ENCODE peak calls at places on chromosomes 11 and 22, in seven cellular contexts. M is IMR-90, X is trophoblast cell, S is H9, U is mesendoderm, V is neuronal stem cell, Z is H1. T is an unnamed sample.

GRCh38 chr22:49810363-49811013 is 17.2 kb downstream of the BRD1 start:
- DNase-seq in M (peak), X (no peak), S (no peak), U (no peak), V (no peak), Z (no peak), T (peak)

GRCh38 chr11:86606270-86606848 is 66.1 kb downstream of the ME3 start:
- DNase-seq in M (no peak), X (no peak), S (no peak), U (no peak), V (no peak), Z (no peak), T (peak)

GRCh38 chr11:35145249-35145648 is 6.3 kb downstream of the CD44 start:
- DNase-seq in M (peak), X (no peak), S (no peak), U (no peak), V (no peak), Z (no peak), T (peak)

GRCh38 chr22:30859714-30860095 is 108.9 kb downstream of the MORC2 start:
- DNase-seq in M (no peak), X (no peak), S (no peak), U (no peak), V (no peak), Z (no peak), T (no peak)

GRCh38 chr22:26321469-26321913 is 107.6 kb upstream of the ASPHD2 start:
- DNase-seq in M (peak), X (peak), S (no peak), U (peak), V (no peak), Z (no peak), T (peak)

GRCh38 chr22:37154925-37155712 is 5.4 kb upstream of the IL2RB start:
- DNase-seq in M (no peak), X (peak), S (no peak), U (peak), V (no peak), Z (no peak), T (peak)

GRCh38 chr11:121464352-121464946 is 11.7 kb upstream of the SORL1-AS1 start:
- DNase-seq in M (peak), X (peak), S (peak), U (peak), V (no peak), Z (no peak), T (peak)

GRCh38 chr11:58525037-58525614 is 17.2 kb upstream of the OR5B21 start:
- DNase-seq in M (no peak), X (no peak), S (no peak), U (peak), V (no peak), Z (no peak), T (no peak)

GRCh38 chr11:77381749-77382693 is 80.5 kb upstream of the GDPD4 start:
- DNase-seq in M (peak), X (no peak), S (no peak), U (no peak), V (no peak), Z (no peak), T (peak)

GRCh38 chr11:134159652-134160051 is 64.1 kb downstream of the NCAPD3 start:
- DNase-seq in M (no peak), X (no peak), S (no peak), U (no peak), V (no peak), Z (no peak), T (no peak)

GRCh38 chr11:17102447-17102846 is 25.0 kb upstream of the RPS13 start:
- DNase-seq in M (no peak), X (no peak), S (no peak), U (no peak), V (no peak), Z (no peak), T (no peak)

GRCh38 chr11:31366795-31367194 is 2.7 kb downstream of the DCDC1 start:
- DNase-seq in M (no peak), X (no peak), S (no peak), U (no peak), V (no peak), Z (no peak), T (no peak)

GRCh38 chr11:16193897-16194381 is 162.4 kb downstream of the SOX6 start:
- DNase-seq in M (peak), X (no peak), S (no peak), U (no peak), V (no peak), Z (no peak), T (no peak)

GRCh38 chr11:33874910-33875490 is 16.9 kb downstream of the LMO2 start:
- DNase-seq in M (no peak), X (no peak), S (no peak), U (no peak), V (no peak), Z (no peak), T (no peak)

GRCh38 chr11:69155302-69156198 is at the start of gene SMIM38:
- DNase-seq in M (no peak), X (no peak), S (no peak), U (no peak), V (no peak), Z (no peak), T (no peak)

GRCh38 chr22:19385221-19385906 is 46.2 kb downstream of the HIRA start:
- DNase-seq in M (no peak), X (no peak), S (no peak), U (no peak), V (no peak), Z (no peak), T (no peak)

GRCh38 chr22:23772315-23773246 is at the start of gene MMP11:
- DNase-seq in M (no peak), X (peak), S (peak), U (peak), V (no peak), Z (no peak), T (peak)

GRCh38 chr11:1922411-1923113 is 3.1 kb downstream of the TNNT3 start:
- DNase-seq in M (no peak), X (no peak), S (no peak), U (no peak), V (no peak), Z (no peak), T (no peak)

GRCh38 chr22:50074551-50075042 is 10.6 kb downstream of the MLC1 start:
- DNase-seq in M (no peak), X (no peak), S (peak), U (peak), V (no peak), Z (no peak), T (no peak)

GRCh38 chr22:17853066-17853465 is 78.8 kb upstream of the BID start:
- DNase-seq in M (no peak), X (no peak), S (no peak), U (no peak), V (no peak), Z (no peak), T (no peak)

GRCh38 chr22:49269928-49270327 is 557.7 kb downstream of the BRD1 start:
- DNase-seq in M (no peak), X (no peak), S (peak), U (peak), V (peak), Z (no peak), T (no peak)

GRCh38 chr11:1714908-1715885 is 18.2 kb downstream of the KRTAP5-6 start:
- DNase-seq in M (no peak), X (no peak), S (peak), U (no peak), V (no peak), Z (no peak), T (no peak)

GRCh38 chr11:44957051-44957515 is 6.4 kb upstream of the TP53I11 start:
- DNase-seq in M (no peak), X (no peak), S (no peak), U (no peak), V (no peak), Z (no peak), T (no peak)

GRCh38 chr11:134510171-134510570 is 98.1 kb upstream of the B3GAT1 start:
- DNase-seq in M (no peak), X (no peak), S (no peak), U (no peak), V (no peak), Z (no peak), T (no peak)

GRCh38 chr11:69562302-69562701 is 78.7 kb upstream of the CCND1 start:
- DNase-seq in M (no peak), X (no peak), S (no peak), U (no peak), V (no peak), Z (no peak), T (no peak)

GRCh38 chr22:45884201-45885067 is 92.5 kb downstream of the WNT7B start:
- DNase-seq in M (no peak), X (no peak), S (peak), U (no peak), V (no peak), Z (no peak), T (no peak)

GRCh38 chr11:71178076-71178475 is 74.3 kb downstream of the SHANK2 start:
- DNase-seq in M (no peak), X (no peak), S (no peak), U (no peak), V (no peak), Z (no peak), T (peak)

GRCh38 chr11:102110761-102111010 is 439 bp downstream of the YAP1 start:
- DNase-seq in M (no peak), X (no peak), S (no peak), U (no peak), V (peak), Z (no peak), T (no peak)

GRCh38 chr11:102114032-102114431 is 3.8 kb downstream of the YAP1 start:
- DNase-seq in M (peak), X (no peak), S (no peak), U (peak), V (no peak), Z (no peak), T (peak)

GRCh38 chr11:102111011-102111786 is 952 bp downstream of the YAP1 start:
- DNase-seq in M (peak), X (peak), S (peak), U (peak), V (peak), Z (peak), T (peak)

GRCh38 chr11:102111787-102112653 is 1.8 kb downstream of the YAP1 start:
- DNase-seq in M (peak), X (peak), S (no peak), U (no peak), V (no peak), Z (peak), T (peak)

GRCh38 chr11:102112654-102112926 is 2.3 kb downstream of the YAP1 start:
- DNase-seq in M (no peak), X (no peak), S (no peak), U (peak), V (no peak), Z (no peak), T (no peak)
- H3K18ac ChIP-seq in M (peak), X (no peak), S (no peak), U (peak), V (no peak), Z (no peak), T (no peak)

GRCh38 chr11:66056541-66056940 is 4.4 kb downstream of the SF3B2 start:
- DNase-seq in M (no peak), X (no peak), S (no peak), U (no peak), V (no peak), Z (no peak), T (no peak)

GRCh38 chr11:66051371-66051765 is 796 bp upstream of the SF3B2 start:
- DNase-seq in M (no peak), X (no peak), S (no peak), U (no peak), V (no peak), Z (no peak), T (no peak)

GRCh38 chr11:66052664-66052982 is 459 bp downstream of the SF3B2 start:
- DNase-seq in M (no peak), X (no peak), S (no peak), U (no peak), V (no peak), Z (no peak), T (no peak)

GRCh38 chr11:66051766-66052663 is at the start of gene SF3B2:
- DNase-seq in M (peak), X (peak), S (peak), U (peak), V (peak), Z (peak), T (peak)

GRCh38 chr11:66055021-66055420 is 2.9 kb downstream of the SF3B2 start:
- DNase-seq in M (no peak), X (no peak), S (no peak), U (no peak), V (no peak), Z (no peak), T (no peak)
- H3K18ac ChIP-seq in M (no peak), X (no peak), S (no peak), U (no peak), V (no peak), Z (no peak), T (no peak)

DNA sequence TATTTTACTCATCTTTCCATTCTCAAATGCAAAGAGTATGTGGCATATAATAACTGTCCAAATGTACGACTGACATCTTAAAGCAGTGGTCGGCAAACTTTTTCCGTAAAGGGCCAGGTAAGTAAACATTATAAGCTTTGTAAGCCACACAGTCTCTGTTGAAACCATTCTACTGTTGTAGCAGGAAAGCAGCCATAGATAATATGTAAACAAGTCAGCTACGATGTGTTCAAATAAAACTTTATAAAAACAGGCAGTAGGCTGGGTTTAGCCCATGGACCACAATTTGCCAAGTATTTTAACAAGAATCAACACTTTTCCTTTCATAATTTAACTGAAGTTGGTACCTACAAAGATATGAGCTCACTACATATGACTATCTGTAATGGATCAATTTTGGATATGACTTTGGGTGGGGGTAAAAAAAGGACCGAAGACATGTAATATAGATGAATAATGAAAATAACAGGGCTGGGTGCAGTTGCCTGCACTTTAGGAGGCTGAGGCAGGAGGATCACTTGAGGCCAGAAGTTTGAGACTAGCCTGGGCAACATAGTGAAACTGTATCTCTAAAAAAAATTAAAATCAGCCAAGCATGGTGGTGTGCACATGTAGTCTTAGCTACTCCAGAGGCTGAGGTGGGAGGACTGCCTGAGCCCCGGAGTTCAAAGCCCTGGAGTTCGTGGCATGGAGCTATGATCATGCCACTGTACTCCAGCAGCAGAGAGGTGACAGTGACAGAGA is 5.7 kb downstream of the RDX start:
- DNase-seq in M (no peak), X (no peak), S (no peak), U (no peak), V (no peak), Z (no peak), T (no peak)
- H3K18ac ChIP-seq in M (no peak), X (no peak), S (no peak), U (no peak), V (no peak), Z (no peak), T (no peak)

GRCh38 chr11:68140496-68141246 is 19.5 kb upstream of the CHKA start:
- DNase-seq in M (no peak), X (no peak), S (no peak), U (no peak), V (no peak), Z (no peak), T (no peak)

GRCh38 chr11:68143310-68143689 is 22.1 kb upstream of the CHKA start:
- DNase-seq in M (no peak), X (no peak), S (no peak), U (no peak), V (no peak), Z (no peak), T (no peak)

GRCh38 chr11:68142028-68142412 is 20.8 kb upstream of the CHKA start:
- DNase-seq in M (no peak), X (no peak), S (no peak), U (no peak), V (no peak), Z (no peak), T (no peak)

GRCh38 chr11:68141247-68142027 is 20.2 kb upstream of the CHKA start:
- DNase-seq in M (no peak), X (peak), S (no peak), U (no peak), V (no peak), Z (no peak), T (no peak)

GRCh38 chr11:68142441-68143309 is 21.5 kb upstream of the CHKA start:
- DNase-seq in M (no peak), X (no peak), S (no peak), U (no peak), V (no peak), Z (no peak), T (no peak)
- H3K18ac ChIP-seq in M (no peak), X (no peak), S (no peak), U (no peak), V (peak), Z (no peak), T (no peak)

DNA sequence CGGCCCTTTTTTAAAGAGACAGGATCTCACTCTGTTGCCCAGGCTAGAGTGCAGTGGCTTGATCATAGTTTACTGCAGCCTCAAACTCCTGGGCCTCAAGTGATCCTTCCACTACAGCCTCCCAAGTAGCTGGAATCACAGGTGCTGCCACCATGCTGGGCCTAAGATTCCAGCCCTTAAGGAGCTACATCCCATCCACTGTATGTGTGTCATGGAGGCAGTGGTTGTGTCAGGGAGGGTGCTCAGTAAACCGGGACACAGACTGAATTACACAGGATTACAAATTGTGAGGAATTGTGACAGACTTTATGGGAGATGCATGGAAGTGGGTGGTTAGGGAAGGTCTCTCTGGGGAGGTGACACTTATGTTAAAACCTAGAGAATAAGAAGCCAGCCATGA is 2.1 kb upstream of the PPIL2 start:
- DNase-seq in M (no peak), X (no peak), S (no peak), U (no peak), V (no peak), Z (no peak), T (no peak)
- H3K18ac ChIP-seq in M (no peak), X (no peak), S (no peak), U (no peak), V (no peak), Z (no peak), T (no peak)

GRCh38 chr11:109945626-109946321 is 147.4 kb upstream of the ZC3H12C start:
- DNase-seq in M (no peak), X (no peak), S (no peak), U (no peak), V (no peak), Z (no peak), T (no peak)
- H3K18ac ChIP-seq in M (no peak), X (no peak), S (no peak), U (no peak), V (no peak), Z (no peak), T (no peak)

GRCh38 chr22:22604326-22605073 is 39.9 kb upstream of the GGTLC2 start:
- DNase-seq in M (no peak), X (no peak), S (no peak), U (no peak), V (no peak), Z (no peak), T (no peak)
- H3K18ac ChIP-seq in M (no peak), X (no peak), S (no peak), U (no peak), V (no peak), Z (no peak), T (no peak)

T was measured in mesenchymal stem cell.